ENCODE peak calls at places on chromosomes 4 and X, in five cellular contexts. One of them, this sample, is unnamed.
A peak's percentile ranks its signal among the peaks of the same experiment; 100 is the strongest.

GRCh38 chr4:97978791-97979488 is 164.3 kb downstream of the STPG2 start:
- DNase-seq in fibroblast of the aortic adventitia: no peak
- DNase-seq in cardiac fibroblast: no peak
- DNase-seq in AG10803: no peak
- DNase-seq in tibial artery: no peak
- DNase-seq in this sample: no peak

GRCh38 chr4:154082760-154083530 is 294.1 kb upstream of the SFRP2 start:
- DNase-seq in fibroblast of the aortic adventitia: no peak
- DNase-seq in cardiac fibroblast: peak; percentile 40
- DNase-seq in AG10803: peak; percentile 6
- DNase-seq in tibial artery: no peak
- DNase-seq in this sample: peak; percentile 64

GRCh38 chr4:168070903-168071302 is 21.4 kb upstream of the ANXA10 start:
- DNase-seq in fibroblast of the aortic adventitia: peak; percentile 16
- DNase-seq in cardiac fibroblast: peak; percentile 36
- DNase-seq in AG10803: no peak
- DNase-seq in tibial artery: no peak
- DNase-seq in this sample: no peak

GRCh38 chrX:107272431-107272921 is 66.1 kb downstream of the DNAAF6 start:
- DNase-seq in fibroblast of the aortic adventitia: no peak
- DNase-seq in cardiac fibroblast: no peak
- DNase-seq in AG10803: no peak
- DNase-seq in tibial artery: no peak
- DNase-seq in this sample: peak; percentile 2

GRCh38 chrX:21493226-21493850 is 119.1 kb downstream of the CNKSR2 start:
- DNase-seq in fibroblast of the aortic adventitia: peak; percentile 41
- DNase-seq in cardiac fibroblast: peak; percentile 69
- DNase-seq in AG10803: peak; percentile 9
- DNase-seq in tibial artery: no peak
- DNase-seq in this sample: peak; percentile 72

GRCh38 chr4:139715721-139716391 is 50.2 kb downstream of the MGST2 start:
- DNase-seq in fibroblast of the aortic adventitia: peak; percentile 11
- DNase-seq in cardiac fibroblast: no peak
- DNase-seq in AG10803: no peak
- DNase-seq in tibial artery: no peak
- DNase-seq in this sample: no peak

GRCh38 chr4:60133414-60133813 is 1066.7 kb upstream of the ADGRL3 start:
- DNase-seq in fibroblast of the aortic adventitia: no peak
- DNase-seq in cardiac fibroblast: peak; percentile 70
- DNase-seq in AG10803: no peak
- DNase-seq in tibial artery: no peak
- DNase-seq in this sample: no peak

GRCh38 chrX:120365320-120365719 is 3.4 kb downstream of the ATP1B4 start:
- DNase-seq in fibroblast of the aortic adventitia: peak; percentile 5
- DNase-seq in cardiac fibroblast: peak; percentile 21
- DNase-seq in AG10803: peak; percentile 3
- DNase-seq in tibial artery: peak; percentile 20
- DNase-seq in this sample: peak; percentile 14

GRCh38 chrX:72002886-72003285 is 92.2 kb downstream of the NHSL2 start:
- DNase-seq in fibroblast of the aortic adventitia: no peak
- DNase-seq in cardiac fibroblast: no peak
- DNase-seq in AG10803: peak; percentile 72
- DNase-seq in tibial artery: no peak
- DNase-seq in this sample: peak; percentile 45

GRCh38 chr4:133147365-133147821 is 1.7 kb upstream of the PCDH10 start:
- DNase-seq in fibroblast of the aortic adventitia: no peak
- DNase-seq in cardiac fibroblast: no peak
- DNase-seq in AG10803: no peak
- DNase-seq in tibial artery: no peak
- DNase-seq in this sample: no peak
- H3K4me3 ChIP-seq in fibroblast of the aortic adventitia: peak overlapping the region; percentile 53
- H3K4me3 ChIP-seq in cardiac fibroblast: peak overlapping the region; percentile 54
- H3K4me3 ChIP-seq in AG10803: peak overlapping the region; percentile 0
- H3K4me3 ChIP-seq in tibial artery: peak overlapping the region; percentile 72
- H3K4me3 ChIP-seq in this sample: no peak overlapping the region

GRCh38 chr4:128825226-128825625 is 15.7 kb downstream of the JADE1 start:
- DNase-seq in fibroblast of the aortic adventitia: peak; percentile 35
- DNase-seq in cardiac fibroblast: peak; percentile 75
- DNase-seq in AG10803: no peak
- DNase-seq in tibial artery: no peak
- DNase-seq in this sample: peak; percentile 47
- H3K4me3 ChIP-seq in fibroblast of the aortic adventitia: no peak overlapping the region
- H3K4me3 ChIP-seq in cardiac fibroblast: no peak overlapping the region
- H3K4me3 ChIP-seq in AG10803: no peak overlapping the region
- H3K4me3 ChIP-seq in tibial artery: no peak overlapping the region
- H3K4me3 ChIP-seq in this sample: no peak overlapping the region

DNA sequence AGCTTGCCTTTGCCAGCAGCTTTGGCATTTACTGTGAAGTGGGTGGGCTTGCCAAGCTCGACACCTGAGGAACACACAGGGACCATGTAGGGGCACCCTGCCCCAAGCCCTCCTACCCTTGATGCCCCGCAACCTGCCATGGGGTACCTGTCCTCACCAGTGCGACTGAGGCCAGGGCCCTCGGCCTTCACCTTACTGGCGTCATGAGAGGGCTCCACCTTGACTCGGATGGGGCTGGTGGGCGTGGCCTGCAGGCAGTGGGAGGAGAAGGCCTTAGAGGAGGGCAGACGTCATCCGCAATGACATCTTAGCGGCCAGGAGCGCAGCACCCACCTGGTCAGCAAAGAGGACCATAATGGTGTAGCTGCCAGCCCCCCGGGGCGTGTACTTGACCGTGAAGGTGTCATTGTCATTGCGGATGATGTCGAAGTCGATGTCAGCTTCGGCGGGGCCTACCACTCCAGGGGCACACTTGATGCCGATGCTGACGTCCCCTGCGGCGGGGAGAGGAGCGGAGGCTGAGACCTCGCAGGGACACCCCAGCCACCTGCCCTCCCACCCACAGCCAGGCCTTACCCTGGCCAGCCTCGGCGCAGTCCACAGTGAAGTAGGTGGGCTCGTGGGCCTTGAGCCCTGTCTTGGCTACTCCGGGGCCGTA is 12.2 kb downstream of the FLNA start:
- DNase-seq in fibroblast of the aortic adventitia: no peak
- DNase-seq in cardiac fibroblast: no peak
- DNase-seq in AG10803: no peak
- DNase-seq in tibial artery: no peak
- DNase-seq in this sample: no peak
- H3K4me3 ChIP-seq in fibroblast of the aortic adventitia: no peak overlapping the region
- H3K4me3 ChIP-seq in cardiac fibroblast: no peak overlapping the region
- H3K4me3 ChIP-seq in AG10803: no peak overlapping the region
- H3K4me3 ChIP-seq in tibial artery: no peak overlapping the region
- H3K4me3 ChIP-seq in this sample: no peak overlapping the region

DNA sequence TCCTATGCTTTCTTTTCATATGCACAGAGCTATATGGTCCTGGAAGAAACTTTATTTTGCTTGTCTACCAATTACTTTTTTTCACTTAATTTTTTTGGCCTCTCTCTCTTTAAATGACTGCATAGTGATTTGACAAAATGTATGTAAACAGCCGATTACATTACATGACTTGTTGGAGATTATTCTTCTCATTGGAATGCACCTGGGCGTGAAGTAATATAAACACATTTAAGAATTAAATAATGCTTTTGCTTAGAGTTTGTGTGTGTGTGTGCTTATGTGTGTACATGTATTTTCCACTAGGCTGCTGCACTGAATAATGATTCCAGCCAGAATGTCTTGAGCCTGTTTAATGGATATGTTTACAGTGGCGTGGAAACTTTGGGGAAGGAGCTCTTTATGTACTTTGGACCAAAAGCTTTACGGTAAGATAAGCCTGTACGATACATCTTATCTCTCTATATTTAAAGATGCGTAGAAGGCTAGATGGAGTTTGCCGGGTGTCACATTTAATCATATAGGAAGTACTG is 12.5 kb downstream of the NEIL3 start:
- DNase-seq in fibroblast of the aortic adventitia: peak; percentile 42
- DNase-seq in cardiac fibroblast: peak; percentile 34
- DNase-seq in AG10803: no peak
- DNase-seq in tibial artery: no peak
- DNase-seq in this sample: no peak
- H3K4me3 ChIP-seq in fibroblast of the aortic adventitia: peak overlapping the region; percentile 31
- H3K4me3 ChIP-seq in cardiac fibroblast: no peak overlapping the region
- H3K4me3 ChIP-seq in AG10803: no peak overlapping the region
- H3K4me3 ChIP-seq in tibial artery: no peak overlapping the region
- H3K4me3 ChIP-seq in this sample: no peak overlapping the region

GRCh38 chrX:29066516-29066915 is 479.3 kb downstream of the IL1RAPL1 start:
- DNase-seq in fibroblast of the aortic adventitia: no peak
- DNase-seq in cardiac fibroblast: no peak
- DNase-seq in AG10803: no peak
- DNase-seq in tibial artery: no peak
- DNase-seq in this sample: no peak

GRCh38 chrX:29065477-29065876 is 478.2 kb downstream of the IL1RAPL1 start:
- DNase-seq in fibroblast of the aortic adventitia: no peak
- DNase-seq in cardiac fibroblast: no peak
- DNase-seq in AG10803: no peak
- DNase-seq in tibial artery: no peak
- DNase-seq in this sample: no peak
- H3K4me3 ChIP-seq in fibroblast of the aortic adventitia: no peak overlapping the region
- H3K4me3 ChIP-seq in cardiac fibroblast: no peak overlapping the region
- H3K4me3 ChIP-seq in AG10803: no peak overlapping the region
- H3K4me3 ChIP-seq in tibial artery: no peak overlapping the region
- H3K4me3 ChIP-seq in this sample: no peak overlapping the region

GRCh38 chr4:150348079-150348478 is 233.9 kb upstream of the MAB21L2 start:
- DNase-seq in fibroblast of the aortic adventitia: peak; percentile 50
- DNase-seq in cardiac fibroblast: peak; percentile 78
- DNase-seq in AG10803: peak; percentile 29
- DNase-seq in tibial artery: no peak
- DNase-seq in this sample: peak; percentile 85

GRCh38 chr4:150343796-150344195 is 238.2 kb upstream of the MAB21L2 start:
- DNase-seq in fibroblast of the aortic adventitia: no peak
- DNase-seq in cardiac fibroblast: no peak
- DNase-seq in AG10803: no peak
- DNase-seq in tibial artery: no peak
- DNase-seq in this sample: no peak

GRCh38 chr4:150337709-150338108 is 244.2 kb upstream of the MAB21L2 start:
- DNase-seq in fibroblast of the aortic adventitia: peak; percentile 58
- DNase-seq in cardiac fibroblast: peak; percentile 9
- DNase-seq in AG10803: peak; percentile 97
- DNase-seq in tibial artery: no peak
- DNase-seq in this sample: no peak

GRCh38 chr4:150342945-150343344 is 239.0 kb upstream of the MAB21L2 start:
- DNase-seq in fibroblast of the aortic adventitia: no peak
- DNase-seq in cardiac fibroblast: no peak
- DNase-seq in AG10803: peak; percentile 16
- DNase-seq in tibial artery: no peak
- DNase-seq in this sample: no peak
- H3K4me3 ChIP-seq in fibroblast of the aortic adventitia: no peak overlapping the region
- H3K4me3 ChIP-seq in cardiac fibroblast: no peak overlapping the region
- H3K4me3 ChIP-seq in AG10803: no peak overlapping the region
- H3K4me3 ChIP-seq in tibial artery: no peak overlapping the region
- H3K4me3 ChIP-seq in this sample: no peak overlapping the region

This sample was measured in fibroblast of mammary gland.